ENCODE peak calls at places on chromosomes 13 and 19, in six cellular contexts. R is astrocyte of the hippocampus; G is activated CD4-positive, alpha-beta T cell treated with anti-CD3 and anti-CD28 coated beads, Interleukin-2, amount 10 ng/mL, durations not matched to agents 7 days and 5 days; I is T-cell; Y is HAP-1; B is GM12864. J is an unnamed sample.
A peak's percentile ranks its signal among the peaks of the same experiment; 100 is the strongest.

GRCh38 chr13:75226092-75226491 is 255.9 kb downstream of the TBC1D4 start:
- DNase-seq in R (peak; percentile 36), G (no peak), I (no peak), Y (no peak), B (no peak), J (no peak)

GRCh38 chr19:3474015-3474414 is 6.3 kb downstream of the SMIM24 start:
- DNase-seq in R (no peak), G (no peak), I (no peak), Y (no peak), B (no peak), J (no peak)

GRCh38 chr19:34676697-34677385 is at the start of gene SCGB2B2:
- DNase-seq in R (no peak), G (peak; percentile 72), I (no peak), Y (no peak), B (peak; percentile 70), J (no peak)

GRCh38 chr13:40993119-40993518 is 26.0 kb downstream of the ELF1 start:
- DNase-seq in R (no peak), G (no peak), I (no peak), Y (no peak), B (no peak), J (no peak)

GRCh38 chr19:39409886-39410619 is 2.4 kb upstream of the PLEKHG2 start:
- DNase-seq in R (peak; percentile 89), G (peak; percentile 64), I (peak; percentile 75), Y (peak; percentile 11), B (no peak), J (peak; percentile 95)

GRCh38 chr13:67101730-67102467 is 128.2 kb downstream of the PCDH9 start:
- DNase-seq in R (peak; percentile 8), G (no peak), I (no peak), Y (no peak), B (no peak), J (no peak)

GRCh38 chr13:44072536-44072935 is 192.8 kb downstream of the LACC1 start:
- DNase-seq in R (no peak), G (no peak), I (no peak), Y (no peak), B (no peak), J (no peak)

GRCh38 chr19:49558591-49558990 is 21.8 kb downstream of the NOSIP start:
- DNase-seq in R (no peak), G (peak; percentile 64), I (peak; percentile 45), Y (no peak), B (no peak), J (no peak)

GRCh38 chr19:30693179-30693578 is 321.0 kb downstream of the ZNF536 start:
- DNase-seq in R (no peak), G (no peak), I (no peak), Y (no peak), B (no peak), J (no peak)

GRCh38 chr13:98842858-98843481 is 90.5 kb upstream of the SLC15A1 start:
- DNase-seq in R (peak; percentile 88), G (peak; percentile 71), I (peak; percentile 62), Y (peak; percentile 66), B (peak; percentile 30), J (no peak)

GRCh38 chr19:38486731-38487336 is 53.3 kb downstream of the RYR1 start:
- DNase-seq in R (no peak), G (no peak), I (no peak), Y (no peak), B (no peak), J (no peak)

GRCh38 chr13:74243637-74244526 is 109.7 kb upstream of the KLF12 start:
- DNase-seq in R (peak; percentile 35), G (no peak), I (no peak), Y (no peak), B (no peak), J (no peak)

GRCh38 chr19:29045708-29046107 is 167.2 kb downstream of the UQCRFS1 start:
- DNase-seq in R (no peak), G (no peak), I (no peak), Y (no peak), B (no peak), J (peak; percentile 3)

GRCh38 chr13:109874444-109874920 is 88.1 kb upstream of the IRS2 start:
- DNase-seq in R (peak; percentile 31), G (no peak), I (no peak), Y (no peak), B (no peak), J (no peak)

GRCh38 chr19:29610574-29611271 is 4.6 kb downstream of the POP4 start:
- DNase-seq in R (peak; percentile 90), G (peak; percentile 91), I (peak; percentile 83), Y (peak; percentile 65), B (peak; percentile 82), J (no peak)

GRCh38 chr19:30605333-30605732 is 233.1 kb downstream of the ZNF536 start:
- DNase-seq in R (no peak), G (no peak), I (no peak), Y (no peak), B (no peak), J (no peak)

GRCh38 chr19:11797491-11797890 is 832 bp upstream of the ZNF491 start:
- DNase-seq in R (peak; percentile 85), G (peak; percentile 88), I (peak; percentile 79), Y (peak; percentile 13), B (peak; percentile 65), J (no peak)

GRCh38 chr19:19382118-19382517 is 23.4 kb upstream of the GATAD2A start:
- DNase-seq in R (no peak), G (no peak), I (no peak), Y (no peak), B (no peak), J (no peak)

GRCh38 chr19:10292789-10293636 is 3.3 kb downstream of the ICAM5 start:
- DNase-seq in R (no peak), G (no peak), I (no peak), Y (no peak), B (no peak), J (no peak)

GRCh38 chr13:30809787-30810186 is 74.4 kb downstream of the ALOX5AP start:
- DNase-seq in R (no peak), G (no peak), I (no peak), Y (no peak), B (no peak), J (peak; percentile 28)

GRCh38 chr19:12703056-12703455 is 6.6 kb upstream of the FBXW9 start:
- DNase-seq in R (peak; percentile 39), G (no peak), I (no peak), Y (peak; percentile 63), B (no peak), J (no peak)

GRCh38 chr13:82506805-82507404 is 1375.4 kb downstream of the SLITRK1 start:
- DNase-seq in R (no peak), G (no peak), I (no peak), Y (no peak), B (no peak), J (no peak)

GRCh38 chr19:45251452-45252354 is 632 bp downstream of the MARK4 start:
- DNase-seq in R (peak; percentile 49), G (no peak), I (no peak), Y (no peak), B (no peak), J (no peak)

GRCh38 chr19:44752816-44753618 is 4.5 kb downstream of the BCL3 start:
- DNase-seq in R (peak; percentile 98), G (peak; percentile 96), I (peak; percentile 96), Y (peak; percentile 64), B (peak; percentile 93), J (peak; percentile 96)

GRCh38 chr19:41868120-41868988 is 8.3 kb downstream of the RPS19 start:
- DNase-seq in R (no peak), G (no peak), I (no peak), Y (no peak), B (no peak), J (no peak)

GRCh38 chr19:22735911-22736645 is 47.9 kb downstream of the ZNF99 start:
- DNase-seq in R (no peak), G (no peak), I (no peak), Y (no peak), B (no peak), J (no peak)

GRCh38 chr13:36919206-36919832 is 719 bp downstream of the SMAD9 start:
- DNase-seq in R (peak; percentile 83), G (no peak), I (no peak), Y (peak; percentile 63), B (no peak), J (no peak)

GRCh38 chr13:28313579-28313978 is 175.2 kb downstream of the PAN3 start:
- DNase-seq in R (no peak), G (peak; percentile 32), I (no peak), Y (peak; percentile 9), B (no peak), J (no peak)

GRCh38 chr13:100063333-100063732 is 25.6 kb upstream of the PCCA start:
- DNase-seq in R (no peak), G (no peak), I (no peak), Y (no peak), B (no peak), J (no peak)

GRCh38 chr19:3389876-3390361 is 23.5 kb downstream of the NFIC start:
- DNase-seq in R (peak; percentile 63), G (no peak), I (no peak), Y (no peak), B (no peak), J (no peak)

GRCh38 chr13:94464771-94465170 is 14.7 kb downstream of the DCT start:
- DNase-seq in R (no peak), G (no peak), I (no peak), Y (no peak), B (no peak), J (no peak)

GRCh38 chr13:113182046-113182445 is 23.6 kb downstream of the PROZ start:
- DNase-seq in R (peak; percentile 69), G (no peak), I (no peak), Y (no peak), B (no peak), J (no peak)

GRCh38 chr19:45110811-45111210 is 17.8 kb downstream of the PPP1R37 start:
- DNase-seq in R (no peak), G (no peak), I (no peak), Y (no peak), B (no peak), J (no peak)

GRCh38 chr19:42086770-42087550 is 11.0 kb downstream of the ZNF574 start:
- DNase-seq in R (no peak), G (no peak), I (no peak), Y (no peak), B (no peak), J (no peak)

J was measured in mesenteric fat pad.